ENCODE peak calls at places on chromosomes 11 and 22, in nine cellular contexts. T, W, Z, C, H, P, I, V and X are unnamed samples. For H3K36me3, the result is how much of the 10 kb centered on the place peaks cover.

GRCh38 chr22:49617264-49617663 is 210.4 kb downstream of the BRD1 start:
- DNase-seq in W (no peak), Z (no peak), T (no peak), C (no peak), V (no peak), H (no peak), P (no peak), I (no peak), X (no peak)

GRCh38 chr11:12248330-12248729 is 129.0 kb upstream of the PARVA start:
- DNase-seq in P (peak), C (peak), T (peak), W (no peak), V (peak), I (no peak), Z (peak), H (no peak), X (no peak)

GRCh38 chr22:33438273-33438672 is 380.1 kb upstream of the SYN3 start:
- DNase-seq in I (no peak), P (no peak), H (peak), Z (no peak), V (no peak), C (peak), T (no peak), W (no peak), X (no peak)

GRCh38 chr11:133659542-133660201 is 127.4 kb upstream of the OPCML start:
- DNase-seq in I (no peak), W (no peak), Z (no peak), C (no peak), P (peak), V (no peak), H (no peak), T (no peak), X (no peak)

GRCh38 chr11:44857490-44857889 is 93.2 kb downstream of the TP53I11 start:
- DNase-seq in C (peak), I (peak), W (peak), P (no peak), Z (no peak), H (no peak), V (peak), T (no peak), X (no peak)

GRCh38 chr11:57568330-57568766 is 876 bp upstream of the UBE2L6 start:
- DNase-seq in V (no peak), C (peak), I (no peak), T (no peak), P (peak), W (no peak), Z (no peak), H (no peak), X (no peak)

GRCh38 chr22:32103648-32104326 is 55.3 kb downstream of the C22orf42 start:
- DNase-seq in T (no peak), Z (no peak), W (no peak), C (no peak), P (peak), H (peak), V (no peak), I (no peak), X (no peak)

GRCh38 chr11:1227551-1228182 is 4.8 kb downstream of the MUC5B start:
- DNase-seq in H (no peak), P (no peak), W (no peak), I (peak), T (peak), V (peak), C (peak), Z (no peak), X (peak)

GRCh38 chr11:3124821-3125220 is 40.3 kb downstream of the OSBPL5 start:
- DNase-seq in H (no peak), C (no peak), V (peak), P (no peak), T (peak), W (no peak), I (no peak), Z (no peak), X (no peak)

GRCh38 chr11:117931971-117932370 is 2.8 kb upstream of the TMPRSS13 start:
- DNase-seq in C (peak), T (no peak), V (peak), H (no peak), P (no peak), Z (no peak), I (no peak), W (peak), X (no peak)

GRCh38 chr22:45515678-45516077 is 13.0 kb downstream of the FBLN1 start:
- DNase-seq in C (no peak), P (no peak), Z (no peak), V (no peak), H (peak), I (no peak), W (no peak), T (peak), X (no peak)

GRCh38 chr22:40480996-40481395 is 110.6 kb downstream of the SGSM3 start:
- DNase-seq in Z (no peak), H (no peak), T (no peak), I (no peak), C (no peak), W (no peak), V (no peak), P (no peak), X (no peak)

GRCh38 chr11:64804346-64805210 is 1.6 kb upstream of the MAP4K2 start:
- DNase-seq in I (peak), P (peak), T (no peak), V (peak), Z (peak), H (peak), W (no peak), C (peak), X (peak)

GRCh38 chr22:37502342-37503182 is 16.4 kb upstream of the MFNG start:
- DNase-seq in T (no peak), Z (no peak), C (no peak), P (no peak), H (no peak), I (no peak), W (peak), V (peak), X (no peak)

GRCh38 chr11:74809820-74810219 is 61.2 kb downstream of the RNF169 start:
- DNase-seq in C (no peak), T (no peak), Z (no peak), V (no peak), P (no peak), H (no peak), I (no peak), W (no peak), X (no peak)

GRCh38 chr11:95229199-95230053 is 1.6 kb downstream of the SESN3 start:
- DNase-seq in P (peak), T (peak), W (peak), H (peak), C (peak), V (no peak), I (no peak), Z (no peak), X (peak)

GRCh38 chr11:70491696-70492472 is 93.6 kb downstream of the CTTN start:
- DNase-seq in H (no peak), P (no peak), C (peak), W (no peak), Z (no peak), I (no peak), T (peak), V (peak), X (no peak)

GRCh38 chr22:19289475-19290161 is 1.9 kb downstream of the CLTCL1 start:
- DNase-seq in I (no peak), P (no peak), V (no peak), W (no peak), C (no peak), T (no peak), H (peak), Z (no peak), X (no peak)

GRCh38 chr11:87265132-87265531 is 227.4 kb downstream of the TMEM135 start:
- DNase-seq in T (no peak), I (no peak), V (no peak), H (peak), W (no peak), P (no peak), Z (no peak), C (no peak), X (no peak)

GRCh38 chr11:7599209-7599608 is 74.1 kb downstream of the CYB5R2 start:
- DNase-seq in P (no peak), C (no peak), Z (no peak), W (no peak), H (no peak), V (no peak), T (no peak), I (no peak), X (no peak)

GRCh38 chr11:104609766-104610165 is 288.5 kb downstream of the CASP12 start:
- DNase-seq in Z (no peak), W (no peak), T (no peak), V (no peak), C (no peak), I (no peak), P (no peak), H (no peak), X (no peak)

GRCh38 chr11:96365493-96365892 is 22.5 kb upstream of the MAML2 start:
- DNase-seq in C (no peak), Z (no peak), T (no peak), W (no peak), I (no peak), P (no peak), H (no peak), V (no peak), X (no peak)

GRCh38 chr22:38193580-38193979 is 8.2 kb upstream of the MAFF start:
- DNase-seq in P (no peak), I (no peak), H (no peak), T (no peak), Z (no peak), V (peak), W (no peak), C (no peak), X (no peak)

GRCh38 chr22:50417544-50417943 is 57.3 kb downstream of the SBF1 start:
- DNase-seq in Z (no peak), W (no peak), P (no peak), H (no peak), T (no peak), V (peak), C (no peak), I (no peak), X (no peak)

GRCh38 chr11:2150206-2150847 is 10.7 kb downstream of the INS start:
- DNase-seq in I (no peak), T (no peak), Z (peak), V (no peak), P (peak), C (no peak), H (peak), W (peak), X (peak)

GRCh38 chr11:60872124-60872951 is 5.0 kb downstream of the ZP1 start:
- DNase-seq in W (no peak), Z (no peak), I (no peak), V (no peak), T (no peak), H (peak), P (no peak), C (peak), X (no peak)

GRCh38 chr11:134607963-134608750 is 196.1 kb upstream of the B3GAT1 start:
- DNase-seq in T (no peak), W (no peak), C (no peak), V (no peak), H (no peak), Z (no peak), P (no peak), I (no peak), X (no peak)

GRCh38 chr22:39284142-39284980 is 35.1 kb downstream of the RPL3 start:
- DNase-seq in C (no peak), V (no peak), P (no peak), T (no peak), I (no peak), Z (no peak), W (no peak), H (no peak), X (no peak)

GRCh38 chr11:125165111-125165663 is 636 bp downstream of the PKNOX2 start:
- DNase-seq in P (peak), T (peak), I (peak), C (peak), Z (peak), H (peak), V (peak), W (peak), X (peak)

GRCh38 chr11:117424781-117425180 is 97.1 kb downstream of the CEP164 start:
- DNase-seq in I (no peak), V (no peak), H (peak), W (no peak), C (peak), T (no peak), Z (no peak), P (no peak), X (no peak)

GRCh38 chr11:59222464-59223065 is 9.8 kb upstream of the MPEG1 start:
- DNase-seq in P (no peak), W (no peak), T (no peak), I (no peak), V (no peak), H (no peak), C (no peak), Z (no peak), X (no peak)

GRCh38 chr22:47027766-47028165 is 265.3 kb downstream of the TBC1D22A start:
- DNase-seq in C (peak), P (peak), W (no peak), T (no peak), H (no peak), V (no peak), Z (no peak), I (no peak), X (peak)

GRCh38 chr11:18723991-18724390 is 2.0 kb downstream of the IGSF22 start:
- DNase-seq in C (no peak), W (no peak), Z (no peak), P (no peak), I (no peak), T (peak), H (no peak), V (no peak), X (no peak)

GRCh38 chr11:16893456-16894076 is 120.6 kb downstream of the PLEKHA7 start:
- DNase-seq in P (peak), W (no peak), Z (peak), I (no peak), V (no peak), T (no peak), H (no peak), C (no peak), X (peak)

GRCh38 chr11:30487200-30487898 is 98.8 kb downstream of the MPPED2 start:
- DNase-seq in H (no peak), Z (no peak), I (no peak), V (no peak), W (no peak), C (peak), P (no peak), T (no peak), X (no peak)

GRCh38 chr22:27483095-27483798 is 318.3 kb downstream of the MN1 start:
- DNase-seq in T (peak), H (no peak), P (no peak), I (no peak), W (no peak), Z (no peak), C (no peak), V (peak), X (no peak)

GRCh38 chr11:14861680-14862079 is 30.4 kb downstream of the CYP2R1 start:
- DNase-seq in V (no peak), C (no peak), W (no peak), T (no peak), I (no peak), Z (no peak), H (no peak), P (no peak), X (no peak)

GRCh38 chr11:106463154-106463553 is 385.7 kb downstream of the AASDHPPT start:
- DNase-seq in I (no peak), W (no peak), T (no peak), Z (peak), C (no peak), P (no peak), V (no peak), H (no peak), X (no peak)

GRCh38 chr11:73350908-73351636 is 25.1 kb upstream of the RELT start:
- DNase-seq in I (no peak), Z (peak), W (peak), C (peak), P (peak), T (no peak), V (no peak), H (peak), X (peak)
- H3K4me3 ChIP-seq in I (no peak), Z (no peak), W (no peak), C (no peak), P (no peak), T (no peak), V (no peak), H (no peak), X (no peak)

GRCh38 chr22:30926706-30927105 is 41.9 kb downstream of the MORC2 start:
- DNase-seq in P (no peak), H (no peak), I (no peak), V (peak), C (peak), Z (no peak), T (no peak), W (no peak), X (no peak)
- H3K36me3 ChIP-seq in P (under half), H (under half), I (under half), V (under half), C (under half), Z (under half), T (half or more), W (under half), X (under half)

DNA sequence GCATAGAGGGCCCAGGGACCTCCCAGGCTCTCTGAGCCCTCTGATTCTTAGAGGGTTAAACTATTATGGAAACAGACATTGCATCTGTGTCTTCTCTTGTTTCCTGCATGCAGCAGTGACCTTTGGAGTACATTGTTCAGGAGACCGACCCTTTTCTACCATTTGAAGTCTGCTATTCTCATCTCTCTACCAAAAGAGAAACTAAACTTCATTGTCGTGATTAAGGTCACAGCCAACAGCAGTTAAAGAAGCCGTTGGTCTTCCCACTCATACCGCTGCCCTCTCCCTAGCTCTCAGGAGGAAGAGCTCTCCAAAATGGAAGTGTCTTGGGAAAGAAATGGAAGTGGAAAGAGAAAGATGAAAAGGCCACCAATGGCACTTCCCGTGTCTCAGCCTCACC is 77.5 kb downstream of the ZBTB16 start:
- DNase-seq in C (peak), P (no peak), V (no peak), H (no peak), I (no peak), T (no peak), Z (no peak), W (no peak), X (no peak)
- H3K4me3 ChIP-seq in C (no peak), P (no peak), V (no peak), H (no peak), I (no peak), T (peak), Z (no peak), W (no peak), X (no peak)

GRCh38 chr11:47177229-47177845 is 658 bp upstream of the ARFGAP2 start:
- DNase-seq in T (peak), V (no peak), H (peak), I (no peak), W (peak), C (peak), Z (peak), P (peak), X (peak)
- H3K36me3 ChIP-seq in T (half or more), V (under half), H (under half), I (under half), W (under half), C (under half), Z (under half), P (under half), X (under half)

DNA sequence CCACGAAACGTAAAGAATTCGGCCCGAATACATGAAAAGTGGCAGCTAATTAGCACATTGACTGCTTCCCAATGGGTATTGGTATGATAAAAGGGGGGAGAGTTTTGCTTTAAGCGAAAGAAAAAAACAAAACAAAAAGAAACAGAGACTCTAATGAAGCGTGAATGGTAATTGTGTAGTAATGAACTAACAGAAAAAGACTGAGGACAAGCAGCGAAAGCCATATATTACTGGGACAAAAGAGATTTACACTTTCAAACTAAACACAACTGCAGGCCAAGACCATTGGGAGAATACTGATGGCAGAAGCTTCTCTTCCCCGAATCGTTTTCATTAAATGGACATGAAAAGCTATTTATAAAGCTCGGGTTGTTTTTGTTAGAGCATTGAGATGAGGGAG is 2.5 kb downstream of the DBX1 start:
- DNase-seq in C (no peak), V (no peak), Z (peak), H (no peak), I (no peak), T (no peak), W (no peak), P (peak), X (peak)
- H3K4me3 ChIP-seq in C (no peak), V (no peak), Z (peak), H (no peak), I (no peak), T (no peak), W (no peak), P (peak), X (no peak)

GRCh38 chr11:33713162-33713913 is 12.7 kb upstream of the C11orf91 start:
- DNase-seq in V (no peak), T (no peak), I (no peak), Z (no peak), W (no peak), P (no peak), C (no peak), H (no peak), X (no peak)

GRCh38 chr11:33713914-33714398 is 13.3 kb upstream of the C11orf91 start:
- DNase-seq in P (no peak), T (no peak), C (no peak), V (no peak), I (no peak), Z (no peak), W (peak), H (no peak), X (no peak)

GRCh38 chr11:33708970-33709369 is 8.3 kb upstream of the C11orf91 start:
- DNase-seq in C (no peak), H (no peak), T (no peak), I (no peak), V (no peak), Z (no peak), P (no peak), W (no peak), X (no peak)

GRCh38 chr11:33709471-33709870 is 8.8 kb upstream of the C11orf91 start:
- DNase-seq in P (no peak), H (peak), V (no peak), Z (no peak), I (no peak), W (no peak), C (no peak), T (no peak), X (no peak)

GRCh38 chr11:33712436-33712835 is 11.8 kb upstream of the C11orf91 start:
- DNase-seq in I (no peak), V (no peak), T (no peak), P (no peak), W (no peak), Z (no peak), C (no peak), H (no peak), X (no peak)
- H3K36me3 ChIP-seq in I (under half), V (under half), T (half or more), P (under half), W (under half), Z (under half), C (under half), H (half or more), X (under half)

DNA sequence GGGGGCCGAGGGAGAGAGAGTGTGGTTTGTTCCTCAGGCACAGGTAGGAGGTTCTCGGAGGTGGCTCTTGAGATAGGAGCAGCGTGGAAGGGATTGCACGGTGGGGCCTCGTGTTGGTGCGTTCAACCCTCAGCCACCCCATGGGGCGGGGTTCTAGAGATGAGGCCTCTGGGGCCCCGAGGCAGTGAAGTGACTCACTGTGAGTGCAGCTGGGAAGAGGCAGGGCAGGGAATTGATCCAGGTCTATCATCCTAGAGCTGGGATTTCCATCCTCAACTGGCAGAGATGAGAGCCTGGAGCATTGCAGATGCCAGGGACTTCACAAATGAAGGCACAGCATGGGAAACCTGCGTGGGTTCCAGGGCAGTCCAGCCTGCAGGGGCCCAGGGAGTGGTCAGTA is 5.2 kb upstream of the SMARCB1 start:
- DNase-seq in I (no peak), P (no peak), V (no peak), C (no peak), Z (no peak), T (peak), W (no peak), H (peak), X (no peak)
- H3K4me3 ChIP-seq in I (no peak), P (no peak), V (no peak), C (no peak), Z (no peak), T (no peak), W (no peak), H (no peak), X (no peak)

DNA sequence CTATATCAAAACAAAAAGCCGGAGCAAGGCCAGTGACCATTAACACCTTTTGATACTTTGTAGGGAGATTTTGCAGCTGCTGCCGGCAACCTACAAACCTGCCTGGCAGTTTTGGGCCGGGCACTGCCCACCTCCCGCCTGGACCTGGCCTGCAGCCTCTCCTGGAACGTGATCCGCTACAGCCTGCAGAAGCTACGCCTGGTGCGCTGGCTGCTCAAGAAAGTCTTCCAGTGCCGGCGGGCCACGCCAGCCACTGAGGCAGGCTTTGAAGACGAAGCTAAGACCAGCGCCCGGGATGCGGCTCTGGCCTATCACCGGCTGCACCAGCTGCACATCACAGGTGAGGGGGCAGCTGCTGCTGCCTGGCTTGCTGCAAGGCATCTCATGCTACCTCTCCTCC is 34.2 kb downstream of the SHISA8 start:
- DNase-seq in H (no peak), C (no peak), V (no peak), T (peak), P (no peak), W (no peak), I (peak), Z (no peak), X (no peak)
- H3K36me3 ChIP-seq in H (under half), C (under half), V (half or more), T (half or more), P (half or more), W (half or more), I (under half), Z (under half), X (half or more)